ENCODE peak calls at places on chromosomes 12 and 14, in seven cellular contexts. A is mammary epithelial cell, W is PC-9, Q is HCT116, L is fibroblast of lung, X is A673, K is neural progenitor cell. D is an unnamed sample.

GRCh38 chr14:32327255-32327961 is 1.7 kb upstream of the AKAP6 start:
- DNase-seq in W (no peak), L (no peak), K (no peak), Q (no peak), X (no peak), A (no peak), D (no peak)

GRCh38 chr14:78970677-78971076 is 800.5 kb downstream of the NRXN3 start:
- DNase-seq in A (no peak), L (no peak), K (peak), W (no peak), Q (no peak), X (peak), D (no peak)

GRCh38 chr12:122097641-122098364 is 19.2 kb downstream of the MLXIP start:
- DNase-seq in X (no peak), L (peak), K (no peak), W (peak), Q (no peak), A (no peak), D (peak)

GRCh38 chr14:85468815-85469214 is 61.1 kb upstream of the FLRT2 start:
- DNase-seq in W (no peak), Q (no peak), K (no peak), X (no peak), L (no peak), A (peak), D (no peak)

GRCh38 chr12:66596189-66596588 is 82.7 kb downstream of the GRIP1 start:
- DNase-seq in L (peak), K (no peak), W (no peak), X (no peak), A (peak), Q (no peak), D (no peak)

GRCh38 chr14:80699861-80700260 is 241.7 kb downstream of the CEP128 start:
- DNase-seq in Q (no peak), W (no peak), X (no peak), K (no peak), L (no peak), A (no peak), D (no peak)

GRCh38 chr12:129162805-129163204 is 309.5 kb downstream of the GLT1D1 start:
- DNase-seq in L (no peak), Q (no peak), X (no peak), A (no peak), W (no peak), K (no peak), D (no peak)

GRCh38 chr12:71503579-71504470 is 64.2 kb downstream of the LGR5 start:
- DNase-seq in L (no peak), Q (no peak), K (peak), W (no peak), X (peak), A (no peak), D (no peak)

DNA sequence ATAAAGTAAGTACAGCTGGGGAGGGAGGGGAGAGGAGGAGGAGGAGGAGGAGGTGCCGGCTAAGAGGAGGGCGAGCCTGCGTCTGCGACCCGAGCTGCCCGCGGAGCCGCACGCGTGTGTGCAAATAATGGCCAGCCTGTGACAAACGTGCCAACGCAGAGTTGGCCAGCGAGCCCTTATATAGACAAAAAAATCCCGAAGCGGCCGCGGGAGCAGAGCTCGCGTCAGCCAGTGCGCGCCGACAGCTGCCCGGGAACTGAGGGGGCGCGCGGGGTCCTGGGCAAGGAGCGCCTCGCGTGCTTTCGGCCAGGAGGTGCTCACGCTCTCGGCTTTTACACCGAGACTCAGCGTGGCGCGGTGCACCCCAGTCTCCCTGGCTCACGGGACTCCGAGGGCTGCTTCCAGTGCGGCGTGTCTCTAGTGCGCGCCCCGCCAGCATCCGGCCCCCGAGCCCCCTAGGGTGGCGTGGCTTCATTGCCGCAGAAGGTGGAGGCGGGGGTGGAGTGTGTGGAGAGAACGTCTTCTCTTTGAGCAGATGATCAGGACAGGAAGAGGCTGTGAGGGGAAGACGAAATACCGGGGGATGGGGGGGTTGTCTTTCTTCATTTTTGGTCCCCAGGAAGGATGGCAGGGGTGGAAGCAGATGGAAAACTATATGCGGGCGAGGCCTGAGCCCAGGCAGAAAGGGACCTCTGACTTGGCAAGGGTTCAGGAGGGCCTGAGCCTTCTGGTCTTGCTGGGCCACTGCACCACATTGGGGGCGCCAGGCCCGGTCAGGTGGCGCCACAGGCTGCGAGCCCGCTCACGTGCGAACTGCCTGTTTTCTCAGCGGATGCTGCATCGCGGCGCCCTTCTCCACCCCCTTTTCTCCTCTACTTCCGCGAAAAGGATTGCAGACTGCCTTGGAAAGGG is 659 bp downstream of the SLC16A7 start:
- DNase-seq in X (peak), L (peak), W (peak), K (peak), Q (peak), A (peak), D (peak)
- TF ChIP-seq CTCF in X (no peak), L (peak), W (no peak), K (no peak), Q (no peak), A (no peak), D (peak)

GRCh38 chr12:57218030-57218853 is 1.6 kb downstream of the NXPH4 start:
- DNase-seq in W (no peak), X (no peak), L (peak), A (no peak), K (no peak), Q (no peak), D (no peak)
- TF ChIP-seq EZH2 in W (no peak), X (no peak), L (no peak), A (no peak), K (no peak), Q (no peak), D (no peak)

DNA sequence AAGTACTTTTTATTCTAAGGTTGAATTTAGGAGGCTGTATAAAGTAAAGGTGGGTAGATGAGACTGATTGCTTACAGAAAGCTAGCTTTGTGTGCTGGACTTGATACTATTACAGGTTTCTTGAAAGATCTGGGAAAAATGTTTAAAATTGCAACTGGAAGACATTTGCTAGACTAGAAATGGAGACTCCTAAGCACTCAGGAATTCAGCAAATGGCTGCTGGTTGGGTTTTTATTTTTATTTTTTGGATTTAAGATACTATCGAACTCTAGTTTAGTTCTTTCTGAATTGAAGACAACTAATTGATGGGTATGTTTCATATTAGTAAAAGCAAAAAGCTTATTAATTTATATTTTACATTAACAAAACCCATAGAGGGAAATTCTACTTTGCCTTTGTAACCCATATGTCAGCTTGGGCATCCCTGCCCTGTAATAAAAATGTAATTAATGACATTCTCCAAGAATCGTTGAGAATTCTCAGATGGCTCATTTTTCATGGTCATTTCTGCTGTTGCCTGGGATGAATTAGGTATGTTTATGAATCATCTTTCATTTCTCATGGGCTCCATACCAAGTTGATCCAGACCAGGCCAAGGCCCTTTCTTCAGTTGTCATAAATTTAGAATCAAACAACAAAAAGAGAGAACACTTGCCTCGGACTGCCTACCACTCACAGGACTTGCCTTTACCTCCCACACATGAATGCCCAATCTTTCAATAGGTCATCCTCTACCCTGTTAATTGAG is 102.1 kb downstream of the ERGIC2 start:
- DNase-seq in X (no peak), Q (no peak), W (no peak), K (no peak), L (no peak), A (no peak), D (no peak)
- H3K4me3 ChIP-seq in X (no peak), Q (no peak), W (no peak), K (no peak), L (no peak), A (no peak), D (no peak)

DNA sequence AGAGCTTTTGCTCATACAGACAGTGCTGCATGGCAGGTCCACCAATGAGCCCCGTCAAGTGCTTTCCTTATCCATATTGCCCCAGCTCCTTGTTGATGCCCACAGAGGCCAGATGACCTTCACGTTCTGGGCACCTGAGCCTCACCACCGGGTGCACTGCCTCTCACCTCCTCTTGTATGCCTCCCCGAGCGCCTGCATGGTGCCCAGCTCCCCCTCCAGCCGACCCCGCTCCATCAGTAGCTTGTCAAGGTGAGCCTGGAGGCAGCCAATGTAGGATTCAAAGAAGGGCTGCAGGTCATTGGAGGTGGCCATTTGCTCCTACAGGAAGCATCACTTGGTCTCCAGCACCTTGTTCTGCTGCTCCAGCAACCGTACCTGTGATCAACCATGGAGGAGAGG is 31.8 kb upstream of the KRT77 start:
- DNase-seq in X (no peak), K (no peak), Q (no peak), A (no peak), L (no peak), W (no peak), D (no peak)
- TF ChIP-seq CTCF in X (no peak), K (no peak), Q (no peak), A (no peak), L (no peak), W (no peak), D (no peak)

DNA sequence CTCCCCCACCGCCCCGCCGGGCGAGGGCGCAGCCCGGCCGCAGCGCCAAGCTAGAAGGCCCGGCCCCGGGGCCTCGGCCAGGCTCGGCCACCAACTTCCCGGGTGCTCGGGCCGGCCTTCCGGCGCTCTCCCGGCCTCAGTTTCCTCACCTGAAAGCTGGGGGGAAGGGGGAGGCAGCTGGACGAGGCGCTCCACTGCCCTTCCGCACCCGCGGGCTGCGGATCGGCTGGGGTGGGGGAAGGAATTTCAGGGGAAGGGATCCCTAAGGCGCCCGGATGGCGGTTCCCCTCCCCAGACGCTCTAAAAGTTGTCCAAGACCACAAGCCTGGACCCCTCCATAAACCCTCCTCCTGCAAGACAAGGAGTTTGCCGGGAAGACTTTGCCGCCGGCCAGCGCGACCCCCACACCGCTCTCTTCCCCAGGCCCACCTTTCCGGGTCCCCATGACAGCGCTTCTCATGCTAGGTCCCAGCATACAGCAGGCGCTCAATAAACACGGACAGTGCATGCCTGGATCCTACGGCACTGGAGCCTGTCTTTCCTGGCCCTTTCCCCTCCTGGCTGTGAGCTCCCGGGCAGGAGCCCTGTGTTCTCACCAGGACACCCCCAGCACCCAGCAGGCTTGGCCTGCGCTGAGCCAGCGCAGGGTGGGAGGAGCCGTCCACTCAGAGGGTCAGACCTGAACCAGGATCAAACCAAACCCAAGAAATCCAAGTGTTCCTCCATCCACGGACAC is 18.1 kb downstream of the BEGAIN start:
- DNase-seq in K (no peak), Q (no peak), A (no peak), W (no peak), L (no peak), X (no peak), D (no peak)
- TF ChIP-seq EZH2 in K (no peak), Q (no peak), A (peak), W (no peak), L (peak), X (no peak), D (peak)

DNA sequence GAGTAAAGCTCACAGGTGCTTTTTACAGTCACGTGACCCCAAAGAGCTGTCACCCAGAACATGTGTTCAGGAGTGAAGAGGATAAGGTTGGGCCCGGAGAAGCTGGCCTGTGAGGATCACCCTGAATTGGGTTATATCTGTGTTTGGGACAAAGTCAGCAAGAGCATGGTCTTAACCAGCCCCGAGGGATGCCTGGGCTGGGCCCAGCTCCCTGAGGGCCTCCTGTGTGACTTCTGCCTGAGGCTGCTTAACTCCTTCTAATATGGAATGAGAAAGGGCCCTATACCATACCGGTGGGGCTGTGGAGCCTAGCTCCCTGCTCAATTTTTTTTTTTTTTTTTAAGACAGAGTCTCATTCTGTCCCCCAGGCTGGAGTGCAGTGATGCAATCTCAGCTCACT is 2.5 kb downstream of the CDCA4 start:
- DNase-seq in W (no peak), Q (no peak), L (no peak), A (no peak), K (no peak), X (no peak), D (no peak)
- H3K4me3 ChIP-seq in W (peak), Q (no peak), L (no peak), A (no peak), K (peak), X (peak), D (no peak)

GRCh38 chr14:102125546-102125945 is 14.2 kb upstream of the WDR20 start:
- DNase-seq in Q (no peak), W (peak), L (no peak), K (no peak), A (no peak), X (no peak), D (peak)
- TF ChIP-seq CTCF in Q (no peak), W (no peak), L (no peak), K (no peak), A (no peak), X (no peak), D (no peak)

DNA sequence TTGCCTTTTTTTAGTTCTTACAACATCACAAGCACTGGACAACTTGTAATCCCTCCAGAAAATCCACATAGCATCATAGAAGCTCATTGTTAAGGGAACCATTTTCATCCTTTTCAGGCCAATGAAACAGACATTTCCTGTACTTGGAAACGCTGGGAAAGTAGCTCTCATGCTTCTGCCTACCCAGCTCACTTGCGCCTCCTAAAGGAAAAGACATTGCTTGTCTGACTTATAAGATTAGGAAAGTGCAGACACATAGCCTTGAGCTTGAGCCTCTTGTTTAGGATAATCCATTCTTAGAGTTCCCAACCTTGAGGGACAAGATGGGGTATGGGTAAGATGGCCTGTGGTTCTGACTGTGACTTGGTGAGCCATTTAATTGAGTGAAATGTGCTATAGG is 589.5 kb downstream of the NOVA1 start:
- DNase-seq in X (peak), W (no peak), K (peak), L (peak), A (no peak), Q (no peak), D (peak)
- TF ChIP-seq EZH2 in X (no peak), W (no peak), K (no peak), L (no peak), A (no peak), Q (no peak), D (no peak)